ENCODE peak calls at places on chromosomes 11 and 22, in ten cellular contexts. One of them, this sample, is unnamed.

GRCh38 chr22:44381761-44382454 is 69.2 kb upstream of the SHISAL1 start:
- DNase-seq in upper lobe of right lung: peak; percentile 39
- DNase-seq in cardiac muscle cell: no peak
- DNase-seq in brain microvascular endothelial cell: no peak
- DNase-seq in ascending aorta: no peak
- DNase-seq in lower leg skin: no peak
- DNase-seq in HCT116: no peak
- DNase-seq in Caco-2: no peak
- DNase-seq in heart right ventricle: no peak
- DNase-seq in MCF 10A: no peak
- DNase-seq in this sample: no peak

GRCh38 chr11:19714387-19715363 is 2.0 kb downstream of the NAV2 start:
- DNase-seq in upper lobe of right lung: peak; percentile 67
- DNase-seq in cardiac muscle cell: peak; percentile 47
- DNase-seq in brain microvascular endothelial cell: peak; percentile 51
- DNase-seq in ascending aorta: peak; percentile 59
- DNase-seq in lower leg skin: peak; percentile 92
- DNase-seq in HCT116: no peak
- DNase-seq in Caco-2: no peak
- DNase-seq in heart right ventricle: peak; percentile 34
- DNase-seq in MCF 10A: peak; percentile 72
- DNase-seq in this sample: no peak

GRCh38 chr11:95863486-95864140 is 60.3 kb downstream of the MTMR2 start:
- DNase-seq in upper lobe of right lung: no peak
- DNase-seq in cardiac muscle cell: peak; percentile 82
- DNase-seq in brain microvascular endothelial cell: peak; percentile 50
- DNase-seq in ascending aorta: no peak
- DNase-seq in lower leg skin: no peak
- DNase-seq in HCT116: no peak
- DNase-seq in Caco-2: no peak
- DNase-seq in heart right ventricle: no peak
- DNase-seq in MCF 10A: no peak
- DNase-seq in this sample: no peak

GRCh38 chr22:36772451-36772850 is 3.5 kb downstream of the IFT27 start:
- DNase-seq in upper lobe of right lung: peak; percentile 9
- DNase-seq in cardiac muscle cell: no peak
- DNase-seq in brain microvascular endothelial cell: no peak
- DNase-seq in ascending aorta: no peak
- DNase-seq in lower leg skin: peak; percentile 63
- DNase-seq in HCT116: no peak
- DNase-seq in Caco-2: no peak
- DNase-seq in heart right ventricle: no peak
- DNase-seq in MCF 10A: no peak
- DNase-seq in this sample: no peak

GRCh38 chr11:72826191-72826941 is 12.2 kb downstream of the ATG16L2 start:
- DNase-seq in upper lobe of right lung: peak; percentile 63
- DNase-seq in cardiac muscle cell: no peak
- DNase-seq in brain microvascular endothelial cell: no peak
- DNase-seq in ascending aorta: no peak
- DNase-seq in lower leg skin: peak; percentile 82
- DNase-seq in HCT116: no peak
- DNase-seq in Caco-2: no peak
- DNase-seq in heart right ventricle: no peak
- DNase-seq in MCF 10A: no peak
- DNase-seq in this sample: no peak

GRCh38 chr11:102985850-102986249 is 30.3 kb upstream of the MMP13 start:
- DNase-seq in upper lobe of right lung: no peak
- DNase-seq in cardiac muscle cell: no peak
- DNase-seq in brain microvascular endothelial cell: no peak
- DNase-seq in ascending aorta: no peak
- DNase-seq in lower leg skin: no peak
- DNase-seq in HCT116: no peak
- DNase-seq in Caco-2: no peak
- DNase-seq in heart right ventricle: no peak
- DNase-seq in MCF 10A: no peak
- DNase-seq in this sample: no peak

GRCh38 chr11:78605296-78605695 is 30.6 kb upstream of the NARS2 start:
- DNase-seq in upper lobe of right lung: no peak
- DNase-seq in cardiac muscle cell: peak; percentile 14
- DNase-seq in brain microvascular endothelial cell: no peak
- DNase-seq in ascending aorta: no peak
- DNase-seq in lower leg skin: no peak
- DNase-seq in HCT116: no peak
- DNase-seq in Caco-2: no peak
- DNase-seq in heart right ventricle: no peak
- DNase-seq in MCF 10A: no peak
- DNase-seq in this sample: no peak

GRCh38 chr11:80103149-80103859 is 662.5 kb upstream of the TENM4 start:
- DNase-seq in upper lobe of right lung: no peak
- DNase-seq in cardiac muscle cell: peak; percentile 71
- DNase-seq in brain microvascular endothelial cell: peak; percentile 90
- DNase-seq in ascending aorta: no peak
- DNase-seq in lower leg skin: no peak
- DNase-seq in HCT116: no peak
- DNase-seq in Caco-2: no peak
- DNase-seq in heart right ventricle: no peak
- DNase-seq in MCF 10A: peak; percentile 77
- DNase-seq in this sample: no peak

GRCh38 chr11:107490836-107491235 is 33.2 kb upstream of the CWF19L2 start:
- DNase-seq in upper lobe of right lung: no peak
- DNase-seq in cardiac muscle cell: no peak
- DNase-seq in brain microvascular endothelial cell: no peak
- DNase-seq in ascending aorta: no peak
- DNase-seq in lower leg skin: no peak
- DNase-seq in HCT116: no peak
- DNase-seq in Caco-2: no peak
- DNase-seq in heart right ventricle: no peak
- DNase-seq in MCF 10A: no peak
- DNase-seq in this sample: no peak

GRCh38 chr22:49214976-49215375 is 612.7 kb downstream of the BRD1 start:
- DNase-seq in upper lobe of right lung: peak; percentile 46
- DNase-seq in cardiac muscle cell: no peak
- DNase-seq in brain microvascular endothelial cell: no peak
- DNase-seq in ascending aorta: no peak
- DNase-seq in lower leg skin: peak; percentile 56
- DNase-seq in HCT116: no peak
- DNase-seq in Caco-2: no peak
- DNase-seq in heart right ventricle: no peak
- DNase-seq in MCF 10A: no peak
- DNase-seq in this sample: no peak

GRCh38 chr11:45180158-45180887 is 33.9 kb downstream of the PRDM11 start:
- DNase-seq in upper lobe of right lung: peak; percentile 85
- DNase-seq in cardiac muscle cell: peak; percentile 52
- DNase-seq in brain microvascular endothelial cell: no peak
- DNase-seq in ascending aorta: no peak
- DNase-seq in lower leg skin: peak; percentile 88
- DNase-seq in HCT116: peak; percentile 16
- DNase-seq in Caco-2: peak; percentile 79
- DNase-seq in heart right ventricle: peak; percentile 67
- DNase-seq in MCF 10A: peak; percentile 48
- DNase-seq in this sample: peak; percentile 26

GRCh38 chr11:27688076-27688475 is 12.2 kb downstream of the BDNF start:
- DNase-seq in upper lobe of right lung: peak; percentile 27
- DNase-seq in cardiac muscle cell: no peak
- DNase-seq in brain microvascular endothelial cell: no peak
- DNase-seq in ascending aorta: no peak
- DNase-seq in lower leg skin: no peak
- DNase-seq in HCT116: no peak
- DNase-seq in Caco-2: no peak
- DNase-seq in heart right ventricle: no peak
- DNase-seq in MCF 10A: no peak
- DNase-seq in this sample: no peak

GRCh38 chr11:46378811-46379482 is 2.5 kb upstream of the MDK start:
- DNase-seq in upper lobe of right lung: no peak
- DNase-seq in cardiac muscle cell: no peak
- DNase-seq in brain microvascular endothelial cell: no peak
- DNase-seq in ascending aorta: no peak
- DNase-seq in lower leg skin: no peak
- DNase-seq in HCT116: no peak
- DNase-seq in Caco-2: no peak
- DNase-seq in heart right ventricle: peak; percentile 20
- DNase-seq in MCF 10A: no peak
- DNase-seq in this sample: no peak

GRCh38 chr11:390175-390574 is 3.8 kb upstream of the PKP3 start:
- DNase-seq in upper lobe of right lung: no peak
- DNase-seq in cardiac muscle cell: no peak
- DNase-seq in brain microvascular endothelial cell: no peak
- DNase-seq in ascending aorta: no peak
- DNase-seq in lower leg skin: no peak
- DNase-seq in HCT116: peak; percentile 28
- DNase-seq in Caco-2: no peak
- DNase-seq in heart right ventricle: no peak
- DNase-seq in MCF 10A: no peak
- DNase-seq in this sample: no peak
- TF ChIP-seq CTCF in upper lobe of right lung: no peak
- TF ChIP-seq CTCF in cardiac muscle cell: no peak
- TF ChIP-seq CTCF in brain microvascular endothelial cell: no peak
- TF ChIP-seq CTCF in ascending aorta: no peak
- TF ChIP-seq CTCF in lower leg skin: no peak
- TF ChIP-seq CTCF in HCT116: peak; percentile 33
- TF ChIP-seq CTCF in Caco-2: peak; percentile 13
- TF ChIP-seq CTCF in heart right ventricle: no peak
- TF ChIP-seq CTCF in MCF 10A: peak; percentile 15
- TF ChIP-seq CTCF in this sample: no peak

GRCh38 chr22:33126881-33127280 is 68.7 kb upstream of the SYN3 start:
- DNase-seq in upper lobe of right lung: no peak
- DNase-seq in cardiac muscle cell: no peak
- DNase-seq in brain microvascular endothelial cell: no peak
- DNase-seq in ascending aorta: no peak
- DNase-seq in lower leg skin: no peak
- DNase-seq in HCT116: no peak
- DNase-seq in Caco-2: peak; percentile 12
- DNase-seq in heart right ventricle: no peak
- DNase-seq in MCF 10A: peak; percentile 50
- DNase-seq in this sample: no peak
- TF ChIP-seq CTCF in upper lobe of right lung: no peak
- TF ChIP-seq CTCF in cardiac muscle cell: no peak
- TF ChIP-seq CTCF in brain microvascular endothelial cell: no peak
- TF ChIP-seq CTCF in ascending aorta: no peak
- TF ChIP-seq CTCF in lower leg skin: no peak
- TF ChIP-seq CTCF in HCT116: no peak
- TF ChIP-seq CTCF in Caco-2: no peak
- TF ChIP-seq CTCF in heart right ventricle: no peak
- TF ChIP-seq CTCF in MCF 10A: peak; percentile 61
- TF ChIP-seq CTCF in this sample: no peak

DNA sequence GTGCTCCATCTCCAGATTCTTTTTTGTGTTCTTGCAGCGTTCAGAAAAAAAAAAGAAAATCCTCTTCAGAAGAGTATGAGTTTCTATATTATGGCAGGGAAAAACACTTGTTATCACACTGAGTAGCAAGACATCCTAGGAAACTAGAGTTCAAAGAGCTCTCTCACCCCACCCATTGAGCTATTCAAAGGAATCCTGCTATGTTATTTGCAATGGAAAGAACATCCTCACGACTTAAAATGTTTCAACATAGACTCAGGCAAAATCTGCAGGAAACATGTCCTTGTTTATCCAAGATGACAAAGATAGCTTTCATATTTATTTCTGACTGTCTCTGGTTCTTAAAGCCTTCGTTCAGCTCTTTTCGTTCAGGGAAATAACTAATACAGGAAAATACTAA is 331.6 kb upstream of the ANO5 start:
- DNase-seq in upper lobe of right lung: no peak
- DNase-seq in cardiac muscle cell: no peak
- DNase-seq in brain microvascular endothelial cell: no peak
- DNase-seq in ascending aorta: no peak
- DNase-seq in lower leg skin: no peak
- DNase-seq in HCT116: no peak
- DNase-seq in Caco-2: no peak
- DNase-seq in heart right ventricle: no peak
- DNase-seq in MCF 10A: no peak
- DNase-seq in this sample: no peak
- TF ChIP-seq CTCF in upper lobe of right lung: no peak
- TF ChIP-seq CTCF in cardiac muscle cell: no peak
- TF ChIP-seq CTCF in brain microvascular endothelial cell: no peak
- TF ChIP-seq CTCF in ascending aorta: no peak
- TF ChIP-seq CTCF in lower leg skin: no peak
- TF ChIP-seq CTCF in HCT116: no peak
- TF ChIP-seq CTCF in Caco-2: no peak
- TF ChIP-seq CTCF in heart right ventricle: no peak
- TF ChIP-seq CTCF in MCF 10A: no peak
- TF ChIP-seq CTCF in this sample: no peak

GRCh38 chr11:8786933-8787332 is 104.3 kb downstream of the RPL27A start:
- DNase-seq in upper lobe of right lung: no peak
- DNase-seq in cardiac muscle cell: peak; percentile 56
- DNase-seq in brain microvascular endothelial cell: no peak
- DNase-seq in ascending aorta: no peak
- DNase-seq in lower leg skin: no peak
- DNase-seq in HCT116: no peak
- DNase-seq in Caco-2: peak; percentile 17
- DNase-seq in heart right ventricle: no peak
- DNase-seq in MCF 10A: peak; percentile 17
- DNase-seq in this sample: no peak
- TF ChIP-seq CTCF in upper lobe of right lung: peak; percentile 19
- TF ChIP-seq CTCF in cardiac muscle cell: peak; percentile 38
- TF ChIP-seq CTCF in brain microvascular endothelial cell: peak; percentile 38
- TF ChIP-seq CTCF in ascending aorta: no peak
- TF ChIP-seq CTCF in lower leg skin: no peak
- TF ChIP-seq CTCF in HCT116: no peak
- TF ChIP-seq CTCF in Caco-2: no peak
- TF ChIP-seq CTCF in heart right ventricle: no peak
- TF ChIP-seq CTCF in MCF 10A: no peak
- TF ChIP-seq CTCF in this sample: no peak

DNA sequence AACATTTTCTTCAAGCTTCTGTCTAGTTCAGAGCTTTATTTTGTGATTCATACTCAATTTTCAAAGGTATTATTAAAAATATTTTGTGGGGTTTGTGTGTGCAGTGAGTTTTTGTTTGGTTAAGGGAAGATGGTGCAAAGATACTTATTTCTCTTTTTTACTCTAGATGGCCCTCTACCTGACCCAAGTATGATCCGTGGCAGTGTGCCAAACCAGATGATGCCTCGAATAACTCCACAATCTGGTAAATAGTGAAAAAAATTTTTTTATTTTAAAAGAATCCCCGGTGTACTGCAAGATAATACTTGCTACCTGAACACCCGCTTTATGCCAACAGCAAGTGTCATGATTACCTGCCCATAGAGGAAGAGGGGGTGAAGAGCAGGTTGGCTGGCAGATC is 54.2 kb downstream of the EP300 start:
- DNase-seq in upper lobe of right lung: no peak
- DNase-seq in cardiac muscle cell: peak; percentile 10
- DNase-seq in brain microvascular endothelial cell: no peak
- DNase-seq in ascending aorta: no peak
- DNase-seq in lower leg skin: no peak
- DNase-seq in HCT116: no peak
- DNase-seq in Caco-2: no peak
- DNase-seq in heart right ventricle: no peak
- DNase-seq in MCF 10A: peak; percentile 11
- DNase-seq in this sample: no peak
- TF ChIP-seq CTCF in upper lobe of right lung: no peak
- TF ChIP-seq CTCF in cardiac muscle cell: no peak
- TF ChIP-seq CTCF in brain microvascular endothelial cell: no peak
- TF ChIP-seq CTCF in ascending aorta: no peak
- TF ChIP-seq CTCF in lower leg skin: no peak
- TF ChIP-seq CTCF in HCT116: no peak
- TF ChIP-seq CTCF in Caco-2: no peak
- TF ChIP-seq CTCF in heart right ventricle: no peak
- TF ChIP-seq CTCF in MCF 10A: no peak
- TF ChIP-seq CTCF in this sample: no peak